ENCODE peak calls at places on chromosome 12, in seven cellular contexts. V is H9, I is IMR-90, R is mesenchymal stem cell, T is neuronal stem cell, S is trophoblast cell, K is H1. N is an unnamed sample.

GRCh38 chr12:22529281-22530060 is 14.9 kb downstream of the C2CD5 start:
- DNase-seq in R (peak; percentile 47), T (no peak), K (no peak), V (no peak), S (peak; percentile 53), I (peak; percentile 63), N (peak; percentile 44)

GRCh38 chr12:113537041-113537750 is 65.5 kb upstream of the LHX5 start:
- DNase-seq in R (no peak), T (no peak), V (no peak), S (no peak), I (no peak), K (no peak), N (no peak)

GRCh38 chr12:80939231-80939950 is 1.7 kb upstream of the LIN7A start:
- DNase-seq in T (no peak), K (no peak), S (no peak), I (no peak), V (no peak), R (no peak), N (no peak)

GRCh38 chr12:107884769-107885694 is 110.5 kb downstream of the ASCL4 start:
- DNase-seq in K (no peak), V (peak; percentile 76), T (peak; percentile 65), R (peak; percentile 49), I (peak; percentile 49), S (peak; percentile 61), N (peak; percentile 69)

GRCh38 chr12:10363922-10364838 is 25.7 kb downstream of the KLRK1 start:
- DNase-seq in I (peak; percentile 41), T (no peak), S (peak; percentile 48), V (no peak), K (no peak), R (peak; percentile 73), N (peak; percentile 63)

GRCh38 chr12:116087399-116087798 is 190.1 kb downstream of the MED13L start:
- DNase-seq in I (no peak), T (no peak), V (no peak), S (no peak), K (no peak), R (no peak), N (no peak)

GRCh38 chr12:113899042-113899843 is 66.9 kb downstream of the RBM19 start:
- DNase-seq in S (no peak), V (no peak), I (no peak), K (no peak), T (no peak), R (no peak), N (no peak)

GRCh38 chr12:65306603-65307501 is 28.4 kb downstream of the MSRB3 start:
- DNase-seq in K (no peak), R (peak; percentile 96), V (peak; percentile 37), I (peak; percentile 75), S (peak; percentile 73), T (no peak), N (peak; percentile 55)

GRCh38 chr12:67645571-67645970 is 3.0 kb upstream of the DYRK2 start:
- DNase-seq in V (no peak), T (no peak), R (peak; percentile 79), S (peak; percentile 57), K (no peak), I (peak; percentile 56), N (no peak)

GRCh38 chr12:119249441-119249840 is 70.7 kb downstream of the HSPB8 start:
- DNase-seq in I (no peak), K (no peak), S (no peak), V (no peak), T (no peak), R (no peak), N (no peak)

GRCh38 chr12:124637586-124637985 is 70.2 kb upstream of the NCOR2 start:
- DNase-seq in T (no peak), R (no peak), V (no peak), S (peak; percentile 91), I (no peak), K (no peak), N (no peak)

GRCh38 chr12:131013118-131013517 is 59.4 kb downstream of the ADGRD1 start:
- DNase-seq in T (no peak), I (no peak), R (no peak), K (no peak), S (no peak), V (no peak), N (no peak)

GRCh38 chr12:131017477-131017991 is 63.8 kb downstream of the ADGRD1 start:
- DNase-seq in I (no peak), R (no peak), S (no peak), K (no peak), T (no peak), V (no peak), N (no peak)

GRCh38 chr12:131018221-131018620 is 64.5 kb downstream of the ADGRD1 start:
- DNase-seq in V (no peak), K (no peak), S (no peak), I (no peak), T (no peak), R (no peak), N (no peak)

GRCh38 chr12:131014343-131014742 is 60.6 kb downstream of the ADGRD1 start:
- DNase-seq in S (no peak), T (no peak), R (no peak), V (no peak), I (no peak), K (no peak), N (no peak)

DNA sequence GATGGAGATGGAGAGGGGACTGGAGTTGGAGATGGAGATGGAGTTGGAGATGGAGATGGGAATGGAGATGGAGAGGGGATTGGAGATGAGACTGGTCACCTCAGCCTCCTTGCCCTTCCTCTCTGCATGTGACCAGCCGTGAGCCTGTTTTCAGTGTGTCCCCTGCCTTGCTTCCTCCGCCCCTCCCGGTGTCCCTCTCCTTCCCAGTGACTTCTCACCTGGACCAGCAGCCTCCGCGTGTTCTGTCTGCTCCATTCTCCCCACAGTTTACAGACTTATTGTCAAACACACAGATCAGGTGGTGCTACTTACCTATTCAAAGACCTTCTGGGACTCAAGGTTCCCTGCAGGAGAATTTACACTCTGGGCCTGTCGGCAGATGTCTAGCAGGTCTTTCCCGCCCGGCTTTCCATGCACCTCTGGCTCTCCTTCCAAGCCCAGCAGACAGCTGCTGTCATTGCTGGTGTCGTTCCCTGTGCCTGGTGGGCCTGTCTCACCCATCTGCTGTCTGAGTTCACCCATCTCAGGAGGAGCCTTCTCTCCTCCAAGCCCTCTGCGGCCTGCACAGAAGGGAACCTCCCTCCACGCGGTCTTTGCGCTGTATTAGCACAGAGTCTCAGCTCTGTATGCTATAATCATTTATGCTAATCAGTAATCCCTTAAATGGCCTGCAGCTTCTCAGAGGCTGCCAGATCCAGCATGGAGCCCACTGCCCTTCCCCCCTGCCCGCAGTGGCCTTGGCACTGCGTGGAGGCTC is 62.1 kb downstream of the ADGRD1 start:
- DNase-seq in K (no peak), S (no peak), V (no peak), I (no peak), T (no peak), R (no peak), N (no peak)
- H3K18ac ChIP-seq in K (no peak overlapping the region), S (no peak overlapping the region), V (no peak overlapping the region), I (no peak overlapping the region), T (peak overlapping the region; percentile 86), R (no peak overlapping the region), N (no peak overlapping the region)

DNA sequence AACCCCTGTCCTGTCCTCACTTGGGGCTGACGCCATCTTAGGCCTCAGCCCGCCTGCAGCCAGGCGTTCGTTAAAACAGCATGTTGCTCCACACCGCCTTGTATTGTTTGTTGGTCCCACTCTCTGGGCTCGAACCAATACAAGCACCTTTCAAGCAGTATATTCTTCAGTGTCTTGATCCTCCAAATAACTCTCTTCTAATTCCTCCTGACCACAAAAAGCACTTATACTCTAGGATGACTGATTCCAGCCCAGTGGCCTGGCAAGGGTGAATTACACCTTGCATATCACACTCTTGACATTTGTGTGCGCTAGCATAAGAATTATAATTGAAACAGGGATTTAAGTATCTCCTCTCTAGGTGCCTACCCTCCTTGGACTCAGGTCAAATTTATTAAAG is 7.1 kb downstream of the CCER1 start:
- DNase-seq in T (no peak), R (no peak), I (no peak), K (no peak), S (no peak), V (no peak), N (no peak)
- H4K8ac ChIP-seq in T (no peak overlapping the region), R (no peak overlapping the region), I (no peak overlapping the region), K (no peak overlapping the region), S (no peak overlapping the region), V (no peak overlapping the region), N (no peak overlapping the region)

GRCh38 chr12:53344487-53344823 is 8.3 kb upstream of the SP7 start:
- DNase-seq in K (no peak), I (no peak), V (no peak), T (no peak), R (no peak), S (no peak), N (no peak)
- H3K9ac ChIP-seq in K (no peak overlapping the region), I (peak overlapping the region; percentile 34), V (no peak overlapping the region), T (peak overlapping the region; percentile 87), R (peak overlapping the region; percentile 75), S (no peak overlapping the region), N (peak overlapping the region; percentile 62)

GRCh38 chr12:51219345-51219744 is 1.5 kb upstream of the POU6F1 start:
- DNase-seq in K (no peak), V (no peak), S (no peak), T (no peak), I (no peak), R (no peak), N (no peak)
- H3K18ac ChIP-seq in K (no peak overlapping the region), V (no peak overlapping the region), S (no peak overlapping the region), T (no peak overlapping the region), I (no peak overlapping the region), R (no peak overlapping the region), N (no peak overlapping the region)

DNA sequence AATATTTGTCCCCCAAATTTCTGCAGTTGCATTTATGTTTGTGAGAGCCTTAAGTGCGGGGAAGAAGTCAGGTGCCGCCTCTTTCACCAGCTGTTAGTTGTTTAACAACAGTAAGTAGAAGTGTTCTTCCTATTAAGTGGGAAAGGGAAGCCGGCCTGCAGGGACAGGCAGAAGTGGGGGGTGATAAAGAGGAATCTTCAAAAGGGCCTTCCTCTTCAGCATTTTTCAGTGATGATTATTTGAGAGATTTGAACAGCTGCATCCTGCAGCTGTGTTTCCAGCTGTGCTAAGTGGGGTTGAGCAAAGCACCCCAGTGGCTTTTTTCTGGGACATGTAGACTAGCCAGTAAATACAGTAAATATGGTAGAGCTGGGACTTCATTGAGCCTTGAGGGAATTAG is 32.1 kb upstream of the SLC38A1 start:
- DNase-seq in K (no peak), V (no peak), I (peak; percentile 27), T (no peak), S (no peak), R (no peak), N (no peak)
- H4K8ac ChIP-seq in K (no peak overlapping the region), V (no peak overlapping the region), I (no peak overlapping the region), T (no peak overlapping the region), S (no peak overlapping the region), R (no peak overlapping the region), N (no peak overlapping the region)

GRCh38 chr12:91928501-91928900 is 217.1 kb downstream of the BTG1 start:
- DNase-seq in K (no peak), V (no peak), I (no peak), R (no peak), S (no peak), T (no peak), N (no peak)
- H3K9ac ChIP-seq in K (no peak overlapping the region), V (no peak overlapping the region), I (no peak overlapping the region), R (no peak overlapping the region), S (no peak overlapping the region), T (no peak overlapping the region), N (no peak overlapping the region)